ENCODE peak calls at places on chromosome 13, in eight cellular contexts. One of them, this sample, is unnamed. For H3K9me3, the result is how much of the 10 kb centered on the place peaks cover.

GRCh38 chr13:32314968-32315254 is 252 bp downstream of the ZAR1L start:
- DNase-seq in ovary: no peak
- DNase-seq in endothelial cell of umbilical vein: no peak
- DNase-seq in kidney: no peak
- DNase-seq in HepG2: peak
- DNase-seq in Panc1: peak
- DNase-seq in A673: peak
- DNase-seq in H9: no peak
- DNase-seq in this sample: peak

GRCh38 chr13:110062077-110062776 is 244.7 kb downstream of the COL4A1 start:
- DNase-seq in kidney: peak
- DNase-seq in H9: no peak
- DNase-seq in Panc1: no peak
- DNase-seq in HepG2: no peak
- DNase-seq in ovary: no peak
- DNase-seq in A673: no peak
- DNase-seq in endothelial cell of umbilical vein: no peak
- DNase-seq in this sample: no peak

GRCh38 chr13:66139701-66140100 is 1090.4 kb downstream of the PCDH9 start:
- DNase-seq in endothelial cell of umbilical vein: no peak
- DNase-seq in Panc1: no peak
- DNase-seq in ovary: no peak
- DNase-seq in kidney: no peak
- DNase-seq in HepG2: no peak
- DNase-seq in A673: no peak
- DNase-seq in H9: no peak
- DNase-seq in this sample: no peak

GRCh38 chr13:60654405-60654804 is 257.4 kb downstream of the TDRD3 start:
- DNase-seq in H9: no peak
- DNase-seq in A673: peak
- DNase-seq in kidney: no peak
- DNase-seq in ovary: no peak
- DNase-seq in Panc1: peak
- DNase-seq in endothelial cell of umbilical vein: peak
- DNase-seq in HepG2: peak
- DNase-seq in this sample: no peak

GRCh38 chr13:109366521-109366920 is 419.9 kb downstream of the IRS2 start:
- DNase-seq in Panc1: no peak
- DNase-seq in kidney: no peak
- DNase-seq in ovary: no peak
- DNase-seq in HepG2: no peak
- DNase-seq in endothelial cell of umbilical vein: no peak
- DNase-seq in H9: no peak
- DNase-seq in A673: no peak
- DNase-seq in this sample: no peak

GRCh38 chr13:112583592-112584277 is 4.2 kb downstream of the TUBGCP3 start:
- DNase-seq in HepG2: no peak
- DNase-seq in Panc1: no peak
- DNase-seq in endothelial cell of umbilical vein: no peak
- DNase-seq in kidney: no peak
- DNase-seq in H9: no peak
- DNase-seq in ovary: no peak
- DNase-seq in A673: no peak
- DNase-seq in this sample: no peak

GRCh38 chr13:43776680-43777079 is 10.1 kb downstream of the ENOX1 start:
- DNase-seq in ovary: no peak
- DNase-seq in A673: peak
- DNase-seq in H9: no peak
- DNase-seq in kidney: no peak
- DNase-seq in HepG2: no peak
- DNase-seq in Panc1: no peak
- DNase-seq in endothelial cell of umbilical vein: no peak
- DNase-seq in this sample: no peak

GRCh38 chr13:86906458-86906857 is 764.7 kb upstream of the SLITRK5 start:
- DNase-seq in H9: no peak
- DNase-seq in A673: no peak
- DNase-seq in kidney: no peak
- DNase-seq in HepG2: no peak
- DNase-seq in Panc1: no peak
- DNase-seq in ovary: no peak
- DNase-seq in endothelial cell of umbilical vein: no peak
- DNase-seq in this sample: no peak

GRCh38 chr13:109401891-109402290 is 384.5 kb downstream of the IRS2 start:
- DNase-seq in H9: no peak
- DNase-seq in endothelial cell of umbilical vein: no peak
- DNase-seq in kidney: no peak
- DNase-seq in Panc1: no peak
- DNase-seq in HepG2: no peak
- DNase-seq in A673: no peak
- DNase-seq in ovary: no peak
- DNase-seq in this sample: no peak

GRCh38 chr13:51261610-51262249 is 39.5 kb downstream of the FAM124A start:
- DNase-seq in H9: no peak
- DNase-seq in ovary: no peak
- DNase-seq in kidney: no peak
- DNase-seq in A673: no peak
- DNase-seq in endothelial cell of umbilical vein: no peak
- DNase-seq in Panc1: no peak
- DNase-seq in HepG2: no peak
- DNase-seq in this sample: no peak

DNA sequence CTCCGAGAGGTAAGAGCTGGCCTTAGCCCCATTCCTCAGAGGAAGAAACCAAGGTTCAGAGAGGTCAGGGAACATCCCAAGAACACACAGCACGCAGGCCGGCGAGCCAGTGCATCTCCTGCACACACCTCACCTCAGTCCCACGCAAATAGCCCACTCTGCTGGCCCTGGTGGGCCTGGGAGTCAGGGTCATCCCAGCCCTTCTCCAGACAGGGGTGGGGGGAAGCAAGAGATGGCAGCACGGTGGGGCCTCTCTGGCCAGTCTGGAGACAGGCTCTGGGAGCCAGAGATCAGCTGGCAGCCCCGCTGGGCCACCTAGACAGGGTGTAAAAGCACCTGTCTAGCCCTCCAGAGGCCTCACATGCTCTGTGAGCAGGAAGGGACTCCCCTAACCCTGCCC is 26.8 kb downstream of the TUBA3C start:
- DNase-seq in ovary: no peak
- DNase-seq in H9: no peak
- DNase-seq in Panc1: no peak
- DNase-seq in HepG2: no peak
- DNase-seq in kidney: no peak
- DNase-seq in A673: no peak
- DNase-seq in endothelial cell of umbilical vein: no peak
- DNase-seq in this sample: no peak
- H3K9me3 ChIP-seq in ovary: under half
- H3K9me3 ChIP-seq in H9: half or more
- H3K9me3 ChIP-seq in Panc1: under half
- H3K9me3 ChIP-seq in HepG2: under half
- H3K9me3 ChIP-seq in kidney: under half
- H3K9me3 ChIP-seq in A673: under half
- H3K9me3 ChIP-seq in endothelial cell of umbilical vein: under half
- H3K9me3 ChIP-seq in this sample: under half

GRCh38 chr13:19239114-19239860 is 57.7 kb upstream of the TUBA3C start:
- DNase-seq in Panc1: no peak
- DNase-seq in kidney: no peak
- DNase-seq in H9: no peak
- DNase-seq in ovary: no peak
- DNase-seq in A673: no peak
- DNase-seq in endothelial cell of umbilical vein: no peak
- DNase-seq in HepG2: no peak
- DNase-seq in this sample: no peak
- H3K9me3 ChIP-seq in Panc1: under half
- H3K9me3 ChIP-seq in kidney: under half
- H3K9me3 ChIP-seq in H9: half or more
- H3K9me3 ChIP-seq in ovary: under half
- H3K9me3 ChIP-seq in A673: under half
- H3K9me3 ChIP-seq in endothelial cell of umbilical vein: under half
- H3K9me3 ChIP-seq in HepG2: under half
- H3K9me3 ChIP-seq in this sample: under half

GRCh38 chr13:102049853-102050252 is 352.0 kb downstream of the FGF14 start:
- DNase-seq in H9: no peak
- DNase-seq in A673: no peak
- DNase-seq in kidney: no peak
- DNase-seq in endothelial cell of umbilical vein: no peak
- DNase-seq in Panc1: no peak
- DNase-seq in HepG2: no peak
- DNase-seq in ovary: no peak
- DNase-seq in this sample: no peak

GRCh38 chr13:102055116-102055515 is 346.7 kb downstream of the FGF14 start:
- DNase-seq in Panc1: no peak
- DNase-seq in kidney: no peak
- DNase-seq in A673: no peak
- DNase-seq in ovary: no peak
- DNase-seq in endothelial cell of umbilical vein: no peak
- DNase-seq in H9: no peak
- DNase-seq in HepG2: no peak
- DNase-seq in this sample: no peak
- H3K9me3 ChIP-seq in Panc1: under half
- H3K9me3 ChIP-seq in kidney: under half
- H3K9me3 ChIP-seq in A673: under half
- H3K9me3 ChIP-seq in ovary: under half
- H3K9me3 ChIP-seq in endothelial cell of umbilical vein: under half
- H3K9me3 ChIP-seq in H9: under half
- H3K9me3 ChIP-seq in HepG2: under half
- H3K9me3 ChIP-seq in this sample: under half

GRCh38 chr13:26563713-26564112 is 6.2 kb downstream of the WASF3 start:
- DNase-seq in HepG2: no peak
- DNase-seq in H9: no peak
- DNase-seq in Panc1: no peak
- DNase-seq in ovary: no peak
- DNase-seq in A673: no peak
- DNase-seq in endothelial cell of umbilical vein: no peak
- DNase-seq in kidney: no peak
- DNase-seq in this sample: no peak
- H3K9me3 ChIP-seq in HepG2: under half
- H3K9me3 ChIP-seq in H9: under half
- H3K9me3 ChIP-seq in Panc1: under half
- H3K9me3 ChIP-seq in ovary: under half
- H3K9me3 ChIP-seq in A673: under half
- H3K9me3 ChIP-seq in endothelial cell of umbilical vein: under half
- H3K9me3 ChIP-seq in kidney: under half
- H3K9me3 ChIP-seq in this sample: under half

GRCh38 chr13:111415765-111416164 is 95.3 kb downstream of the TEX29 start:
- DNase-seq in kidney: no peak
- DNase-seq in ovary: no peak
- DNase-seq in HepG2: no peak
- DNase-seq in A673: no peak
- DNase-seq in Panc1: no peak
- DNase-seq in endothelial cell of umbilical vein: no peak
- DNase-seq in H9: no peak
- DNase-seq in this sample: no peak

GRCh38 chr13:111415216-111415615 is 94.8 kb downstream of the TEX29 start:
- DNase-seq in kidney: no peak
- DNase-seq in A673: no peak
- DNase-seq in ovary: no peak
- DNase-seq in HepG2: no peak
- DNase-seq in H9: no peak
- DNase-seq in Panc1: no peak
- DNase-seq in endothelial cell of umbilical vein: no peak
- DNase-seq in this sample: no peak

GRCh38 chr13:111413407-111414187 is 93.2 kb downstream of the TEX29 start:
- DNase-seq in Panc1: no peak
- DNase-seq in H9: no peak
- DNase-seq in A673: no peak
- DNase-seq in HepG2: no peak
- DNase-seq in kidney: peak
- DNase-seq in ovary: no peak
- DNase-seq in endothelial cell of umbilical vein: no peak
- DNase-seq in this sample: no peak

GRCh38 chr13:111412251-111412650 is 91.8 kb downstream of the TEX29 start:
- DNase-seq in ovary: no peak
- DNase-seq in kidney: peak
- DNase-seq in H9: no peak
- DNase-seq in HepG2: no peak
- DNase-seq in Panc1: no peak
- DNase-seq in endothelial cell of umbilical vein: no peak
- DNase-seq in A673: no peak
- DNase-seq in this sample: no peak

GRCh38 chr13:111414341-111414740 is 93.9 kb downstream of the TEX29 start:
- DNase-seq in kidney: peak
- DNase-seq in Panc1: no peak
- DNase-seq in endothelial cell of umbilical vein: no peak
- DNase-seq in HepG2: no peak
- DNase-seq in H9: no peak
- DNase-seq in A673: no peak
- DNase-seq in ovary: no peak
- DNase-seq in this sample: no peak
- H3K9me3 ChIP-seq in kidney: under half
- H3K9me3 ChIP-seq in Panc1: under half
- H3K9me3 ChIP-seq in endothelial cell of umbilical vein: under half
- H3K9me3 ChIP-seq in HepG2: under half
- H3K9me3 ChIP-seq in H9: under half
- H3K9me3 ChIP-seq in A673: under half
- H3K9me3 ChIP-seq in ovary: under half
- H3K9me3 ChIP-seq in this sample: under half

This sample was measured in iPS DF 6.9.